ENCODE peak calls at places on chromosomes 2 and 18, in six cellular contexts. R, B, L, S, I and T are unnamed samples.

GRCh38 chr2:28796620-28797019 is 14.0 kb upstream of the SPDYA start:
- DNase-seq in R (no peak), B (no peak), L (no peak), S (no peak), I (no peak), T (no peak)

GRCh38 chr18:78855188-78855587 is 124.4 kb upstream of the SALL3 start:
- DNase-seq in R (no peak), B (no peak), L (no peak), S (no peak), I (no peak), T (no peak)

GRCh38 chr2:42193722-42194187 is 24.6 kb downstream of the EML4 start:
- DNase-seq in R (no peak), B (no peak), L (no peak), S (no peak), I (no peak), T (no peak)

GRCh38 chr2:117639401-117639800 is 175.1 kb upstream of the DDX18 start:
- DNase-seq in R (no peak), B (no peak), L (no peak), S (no peak), I (no peak), T (no peak)

GRCh38 chr2:229955663-229956062 is 33.4 kb downstream of the FBXO36 start:
- DNase-seq in R (no peak), B (no peak), L (no peak), S (no peak), I (no peak), T (no peak)

GRCh38 chr18:27942706-27943105 is 234.2 kb downstream of the CDH2 start:
- DNase-seq in R (no peak), B (no peak), L (no peak), S (no peak), I (peak; percentile 78), T (no peak)

GRCh38 chr18:75127143-75128021 is 81.6 kb downstream of the PTGR3 start:
- DNase-seq in R (no peak), B (no peak), L (no peak), S (no peak), I (peak; percentile 20), T (no peak)

GRCh38 chr2:67938053-67938452 is 124.8 kb downstream of the C1D start:
- DNase-seq in R (no peak), B (no peak), L (no peak), S (no peak), I (peak; percentile 34), T (no peak)

GRCh38 chr2:60840880-60841279 is 40.5 kb upstream of the REL start:
- DNase-seq in R (no peak), B (no peak), L (no peak), S (no peak), I (no peak), T (peak; percentile 38)